ENCODE peak calls at places on chromosomes 3 and 15, in eight cellular contexts. P is heart right ventricle, N is thoracic aorta, Q is Peyer's patch, O is GM06990, Z is tibial nerve, Y is body of pancreas, K is PC-9. V is an unnamed sample.

GRCh38 chr3:194250104-194251002 is 100.8 kb downstream of the CPN2 start:
- DNase-seq in Z (peak; percentile 49), Q (no peak), K (no peak), P (peak; percentile 87), Y (no peak), O (no peak), N (no peak), V (peak; percentile 32)

GRCh38 chr3:186109897-186110803 is 1.3 kb upstream of the ETV5 start:
- DNase-seq in N (no peak), Z (no peak), Q (no peak), O (peak; percentile 33), P (peak; percentile 25), K (peak; percentile 40), Y (peak; percentile 52), V (no peak)

GRCh38 chr3:136671921-136672320 is 80.3 kb downstream of the STAG1 start:
- DNase-seq in Q (no peak), Y (no peak), N (no peak), O (no peak), K (no peak), P (no peak), Z (no peak), V (peak; percentile 71)

GRCh38 chr15:98924311-98925049 is 83.1 kb downstream of the PGPEP1L start:
- DNase-seq in O (no peak), Y (no peak), Z (no peak), P (no peak), Q (no peak), K (no peak), N (no peak), V (no peak)

GRCh38 chr15:73686781-73687256 is 2.6 kb downstream of the CD276 start:
- DNase-seq in Z (no peak), P (no peak), O (no peak), K (no peak), N (no peak), Y (no peak), Q (no peak), V (no peak)

GRCh38 chr3:2652416-2652815 is 457.8 kb downstream of the IL5RA start:
- DNase-seq in Y (no peak), Z (no peak), Q (no peak), P (no peak), K (no peak), O (no peak), N (no peak), V (no peak)

GRCh38 chr3:72938471-72939265 is 50.8 kb downstream of the GXYLT2 start:
- DNase-seq in N (peak; percentile 13), Q (no peak), Y (peak; percentile 48), P (no peak), K (peak; percentile 29), Z (peak; percentile 47), O (peak; percentile 18), V (peak; percentile 90)

GRCh38 chr3:119184808-119185690 is 11.7 kb downstream of the UPK1B start:
- DNase-seq in P (no peak), Q (no peak), N (no peak), O (no peak), K (peak; percentile 31), Y (no peak), Z (no peak), V (peak; percentile 86)

GRCh38 chr3:83523470-83524073 is 1435.2 kb upstream of the CADM2 start:
- DNase-seq in P (no peak), Y (peak; percentile 58), O (no peak), N (no peak), K (peak; percentile 33), Q (no peak), Z (no peak), V (no peak)

GRCh38 chr3:139532996-139533395 is 6.5 kb downstream of the RBP1 start:
- DNase-seq in P (no peak), Y (no peak), Q (no peak), N (no peak), Z (no peak), O (no peak), K (no peak), V (no peak)

GRCh38 chr3:49803464-49804140 is 541 bp downstream of the INKA1 start:
- DNase-seq in P (peak; percentile 35), Z (no peak), Q (peak; percentile 80), O (peak; percentile 71), Y (no peak), K (no peak), N (no peak), V (no peak)

GRCh38 chr3:147355104-147355854 is 51.1 kb downstream of the ZIC4 start:
- DNase-seq in N (no peak), O (no peak), Q (no peak), K (no peak), Z (no peak), P (no peak), Y (no peak), V (no peak)

GRCh38 chr3:151468284-151468917 is 7.5 kb upstream of the IGSF10 start:
- DNase-seq in O (no peak), N (no peak), Q (no peak), Z (no peak), P (no peak), K (peak; percentile 43), Y (peak; percentile 60), V (no peak)

GRCh38 chr15:24752354-24752753 is 76.8 kb downstream of the NPAP1 start:
- DNase-seq in P (no peak), O (no peak), K (no peak), Q (no peak), Z (no peak), N (no peak), Y (no peak), V (no peak)

GRCh38 chr3:160885791-160886286 is 129.8 kb downstream of the PPM1L start:
- DNase-seq in K (no peak), N (no peak), Z (peak; percentile 64), Q (peak; percentile 52), P (peak; percentile 74), Y (peak; percentile 19), O (peak; percentile 63), V (no peak)

GRCh38 chr3:264394-265156 is 68.0 kb downstream of the CHL1 start:
- DNase-seq in P (no peak), N (no peak), Q (no peak), Z (no peak), Y (peak; percentile 12), K (no peak), O (no peak), V (no peak)

GRCh38 chr15:74438696-74439316 is 5.0 kb upstream of the SEMA7A start:
- DNase-seq in Z (peak; percentile 46), Y (peak; percentile 70), O (peak; percentile 74), K (peak; percentile 78), N (no peak), P (peak; percentile 66), Q (peak; percentile 79), V (no peak)

GRCh38 chr15:75779504-75779903 is 63.7 kb upstream of the UBE2Q2 start:
- DNase-seq in P (no peak), Y (no peak), K (no peak), Z (no peak), Q (no peak), N (no peak), O (no peak), V (no peak)

GRCh38 chr15:92467245-92467644 is 73.6 kb downstream of the ST8SIA2 start:
- DNase-seq in Q (no peak), Y (no peak), P (no peak), Z (no peak), O (no peak), K (no peak), N (no peak), V (no peak)

GRCh38 chr15:55917881-55918296 is 75.5 kb downstream of the NEDD4 start:
- DNase-seq in Y (no peak), K (peak; percentile 23), P (no peak), N (no peak), Z (no peak), O (no peak), Q (no peak), V (peak; percentile 70)

DNA sequence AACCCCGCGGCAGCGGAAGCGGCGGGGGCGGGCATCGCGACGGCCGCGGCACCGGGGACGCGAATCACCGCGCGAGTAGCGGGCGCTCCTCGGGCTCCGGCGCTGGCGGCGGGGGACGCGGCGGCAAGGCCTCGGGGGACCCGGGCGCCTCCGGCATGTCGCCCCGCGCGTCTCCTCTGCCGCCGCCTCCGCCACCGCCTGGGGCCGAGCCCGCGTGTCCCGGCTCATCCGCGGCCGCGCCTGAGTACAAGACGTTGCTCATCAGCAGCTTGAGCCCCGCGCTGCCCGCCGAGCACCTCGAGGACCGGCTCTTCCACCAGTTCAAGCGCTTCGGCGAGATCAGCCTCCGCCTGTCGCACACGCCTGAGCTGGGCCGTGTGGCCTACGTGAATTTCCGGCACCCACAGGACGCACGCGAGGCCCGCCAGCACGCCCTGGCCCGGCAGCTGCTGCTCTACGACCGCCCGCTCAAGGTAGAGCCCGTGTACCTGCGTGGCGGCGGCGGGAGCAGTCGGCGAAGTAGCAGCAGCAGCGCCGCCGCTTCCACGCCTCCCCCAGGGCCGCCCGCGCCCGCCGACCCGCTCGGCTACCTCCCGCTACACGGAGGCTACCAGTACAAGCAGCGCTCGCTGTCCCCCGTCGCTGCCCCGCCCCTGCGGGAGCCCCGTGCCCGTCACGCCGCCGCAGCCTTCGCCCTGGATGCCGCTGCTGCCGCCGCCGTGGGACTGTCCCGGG is 648 bp downstream of the RBM15B start:
- DNase-seq in Q (peak; percentile 30), Y (peak; percentile 39), O (peak; percentile 72), N (no peak), K (no peak), Z (no peak), P (peak; percentile 32), V (no peak)
- H3K36me3 ChIP-seq in Q (no peaks in the 10 kb centered on the region), Y (no peaks in the 10 kb centered on the region), O (peaks cover 51% of the 10 kb centered on the region), N (peaks cover 28% of the 10 kb centered on the region), K (peaks cover 44% of the 10 kb centered on the region), Z (peaks cover 82% of the 10 kb centered on the region), P (peaks cover 84% of the 10 kb centered on the region), V (peaks cover 23% of the 10 kb centered on the region)

DNA sequence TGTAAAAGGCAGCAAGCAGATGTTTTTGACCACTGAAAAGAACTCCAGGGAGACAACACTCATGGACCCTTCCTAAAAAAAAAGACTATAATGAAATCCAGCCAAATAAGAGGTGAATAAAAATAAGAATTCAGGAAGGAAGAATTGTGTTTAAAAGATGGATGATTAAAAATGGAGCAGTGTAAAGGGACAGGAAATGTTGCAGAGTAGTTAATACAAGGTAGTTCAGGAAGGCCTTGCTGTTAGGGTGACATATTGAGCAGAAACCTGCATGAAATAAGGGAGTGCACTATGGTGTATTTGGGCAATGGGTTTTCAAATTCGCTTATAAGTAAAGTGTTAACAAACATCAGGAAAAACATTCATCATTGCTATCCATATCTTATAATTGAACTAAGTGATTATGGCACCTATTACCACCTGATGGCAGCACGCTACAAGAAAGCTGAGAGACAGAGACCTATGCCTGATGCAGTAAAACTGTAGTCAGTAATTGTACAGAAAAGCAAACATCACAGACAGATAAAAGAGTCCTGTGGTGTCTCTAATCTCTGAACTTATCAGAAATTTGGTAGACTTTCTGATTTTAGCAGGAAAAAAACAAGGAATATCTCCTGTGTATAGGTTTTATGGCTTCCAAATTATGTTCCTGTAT is 5.8 kb upstream of the DBR1 start:
- DNase-seq in O (no peak), Y (peak; percentile 29), N (no peak), P (no peak), Z (no peak), K (no peak), Q (no peak), V (no peak)
- TF ChIP-seq CTCF in O (peak; percentile 53), Y (peak; percentile 29), N (peak; percentile 13), P (peak; percentile 39), Z (peak; percentile 7), K (peak; percentile 62), Q (no peak), V (peak; percentile 34)

GRCh38 chr15:72200395-72201237 is 3.0 kb upstream of the GRAMD2A start:
- DNase-seq in Z (no peak), P (no peak), N (no peak), Y (no peak), O (no peak), K (no peak), Q (no peak), V (no peak)
- H3K36me3 ChIP-seq in Z (peaks cover 71% of the 10 kb centered on the region), P (peaks cover 74% of the 10 kb centered on the region), N (peaks cover 56% of the 10 kb centered on the region), Y (no peaks in the 10 kb centered on the region), O (peaks cover 64% of the 10 kb centered on the region), K (peaks cover 61% of the 10 kb centered on the region), Q (no peaks in the 10 kb centered on the region), V (peaks cover 61% of the 10 kb centered on the region)

GRCh38 chr3:196317702-196318467 is at the start of gene DYNLT2B:
- DNase-seq in O (peak; percentile 96), N (peak; percentile 19), Z (peak; percentile 73), Y (peak; percentile 86), P (peak; percentile 90), Q (peak; percentile 84), K (no peak), V (peak; percentile 59)
- TF ChIP-seq CTCF in O (no peak), N (no peak), Z (no peak), Y (no peak), P (no peak), Q (no peak), K (no peak), V (no peak)

V was measured in BJ.